ENCODE peak calls at places on chromosomes 1 and 21, in five cellular contexts. O, N, I, U and W are unnamed samples.

GRCh38 chr1:18309552-18310155 is 171.1 kb upstream of the KLHDC7A start:
- DNase-seq in O (no peak), N (no peak), I (no peak), U (no peak), W (no peak)

GRCh38 chr1:234938924-234939323 is 189.7 kb downstream of the TOMM20 start:
- DNase-seq in O (no peak), N (no peak), I (no peak), U (no peak), W (no peak)

GRCh38 chr21:24955275-24955961 is 651.9 kb downstream of the MRPL39 start:
- DNase-seq in O (no peak), N (no peak), I (no peak), U (no peak), W (no peak)

GRCh38 chr21:34702341-34702807 is 33.6 kb downstream of the CLIC6 start:
- DNase-seq in O (peak; percentile 75), N (peak; percentile 18), I (peak; percentile 11), U (no peak), W (no peak)

GRCh38 chr1:200039849-200040479 is 12.5 kb downstream of the NR5A2 start:
- DNase-seq in O (no peak), N (no peak), I (no peak), U (no peak), W (no peak)

GRCh38 chr21:43719748-43720538 is 1.0 kb downstream of the PDXK start:
- DNase-seq in O (no peak), N (peak; percentile 41), I (peak; percentile 48), U (no peak), W (no peak)

GRCh38 chr1:205335692-205336091 is 14.1 kb upstream of the NUAK2 start:
- DNase-seq in O (peak; percentile 77), N (peak; percentile 91), I (peak; percentile 91), U (peak; percentile 92), W (peak; percentile 82)

GRCh38 chr1:111082421-111083192 is 57.3 kb downstream of the DRAM2 start:
- DNase-seq in O (peak; percentile 89), N (no peak), I (no peak), U (no peak), W (no peak)

GRCh38 chr1:7885513-7886298 is 32.8 kb upstream of the UTS2 start:
- DNase-seq in O (no peak), N (peak; percentile 93), I (peak; percentile 18), U (peak; percentile 94), W (peak; percentile 13)

GRCh38 chr1:53535846-53536245 is 76.6 kb downstream of the DMRTB1 start:
- DNase-seq in O (peak; percentile 13), N (no peak), I (no peak), U (no peak), W (no peak)

GRCh38 chr1:111880866-111881837 is 108.3 kb downstream of the KCND3 start:
- DNase-seq in O (no peak), N (no peak), I (peak; percentile 5), U (no peak), W (peak; percentile 89)

GRCh38 chr21:41441546-41441945 is 15.5 kb downstream of the MX1 start:
- DNase-seq in O (no peak), N (no peak), I (no peak), U (no peak), W (no peak)

GRCh38 chr1:201422436-201423030 is 1.0 kb upstream of the TNNI1 start:
- DNase-seq in O (no peak), N (no peak), I (no peak), U (no peak), W (peak; percentile 97)

GRCh38 chr1:210626341-210626740 is 297.6 kb downstream of the HHAT start:
- DNase-seq in O (no peak), N (no peak), I (no peak), U (no peak), W (no peak)
- H3K4me3 ChIP-seq in O (no peak overlapping the region), N (no peak overlapping the region), I (no peak overlapping the region), U (no peak overlapping the region), W (no peak overlapping the region)

GRCh38 chr1:244053831-244054230 is 2.7 kb downstream of the ZBTB18 start:
- DNase-seq in O (no peak), N (no peak), I (no peak), U (no peak), W (peak; percentile 79)
- H3K4me3 ChIP-seq in O (no peak overlapping the region), N (no peak overlapping the region), I (no peak overlapping the region), U (no peak overlapping the region), W (peak overlapping the region; percentile 70)

GRCh38 chr1:167819849-167820683 is 93.9 kb downstream of the ADCY10 start:
- DNase-seq in O (peak; percentile 99), N (peak; percentile 84), I (peak; percentile 88), U (peak; percentile 91), W (peak; percentile 80)
- H3K4me3 ChIP-seq in O (no peak overlapping the region), N (no peak overlapping the region), I (peak overlapping the region; percentile 10), U (peak overlapping the region; percentile 38), W (peak overlapping the region; percentile 42)

GRCh38 chr1:203461717-203462116 is 13.9 kb upstream of the PRELP start:
- DNase-seq in O (no peak), N (no peak), I (no peak), U (no peak), W (no peak)
- H3K4me3 ChIP-seq in O (no peak overlapping the region), N (no peak overlapping the region), I (no peak overlapping the region), U (no peak overlapping the region), W (no peak overlapping the region)

DNA sequence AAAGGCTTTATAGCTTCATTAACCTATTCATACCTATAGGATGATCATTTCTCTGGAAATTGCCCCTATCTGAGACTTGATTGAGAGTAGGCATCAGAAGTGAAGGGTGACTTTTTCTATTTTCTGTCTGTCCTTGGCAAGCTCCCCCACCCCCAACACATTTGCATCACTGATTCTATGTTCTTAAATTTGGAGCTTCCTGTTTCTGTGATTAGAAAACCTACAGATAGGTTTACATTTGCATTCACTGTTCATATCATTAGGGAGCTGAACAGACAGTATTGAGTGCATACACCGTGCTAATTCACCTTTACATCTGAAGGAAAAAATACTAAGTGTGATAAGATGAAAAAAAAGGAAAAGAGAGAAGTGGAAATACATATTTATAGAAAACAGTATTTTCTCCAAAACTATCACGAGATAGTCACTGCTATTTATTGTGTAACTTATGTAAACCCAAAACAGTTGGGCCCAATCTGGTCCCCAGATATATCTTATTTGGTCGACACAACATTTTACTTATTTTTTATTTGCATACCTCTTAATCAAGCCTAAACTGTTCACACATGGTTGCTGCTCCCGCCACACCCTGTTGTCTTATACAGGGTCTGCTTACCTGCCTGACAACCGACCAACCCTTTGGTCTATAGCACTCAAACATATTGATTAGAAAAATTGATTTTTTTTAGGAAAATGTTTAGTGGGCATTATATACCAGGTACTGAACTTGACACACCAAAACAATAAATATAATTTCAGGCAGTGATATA is 218.8 kb downstream of the NTNG1 start:
- DNase-seq in O (no peak), N (no peak), I (no peak), U (no peak), W (no peak)
- H3K4me3 ChIP-seq in O (no peak overlapping the region), N (no peak overlapping the region), I (no peak overlapping the region), U (no peak overlapping the region), W (no peak overlapping the region)

GRCh38 chr1:209768354-209768774 is 12.5 kb downstream of the TRAF3IP3 start:
- DNase-seq in O (no peak), N (no peak), I (peak; percentile 9), U (no peak), W (no peak)
- H3K4me3 ChIP-seq in O (no peak overlapping the region), N (no peak overlapping the region), I (no peak overlapping the region), U (no peak overlapping the region), W (no peak overlapping the region)

DNA sequence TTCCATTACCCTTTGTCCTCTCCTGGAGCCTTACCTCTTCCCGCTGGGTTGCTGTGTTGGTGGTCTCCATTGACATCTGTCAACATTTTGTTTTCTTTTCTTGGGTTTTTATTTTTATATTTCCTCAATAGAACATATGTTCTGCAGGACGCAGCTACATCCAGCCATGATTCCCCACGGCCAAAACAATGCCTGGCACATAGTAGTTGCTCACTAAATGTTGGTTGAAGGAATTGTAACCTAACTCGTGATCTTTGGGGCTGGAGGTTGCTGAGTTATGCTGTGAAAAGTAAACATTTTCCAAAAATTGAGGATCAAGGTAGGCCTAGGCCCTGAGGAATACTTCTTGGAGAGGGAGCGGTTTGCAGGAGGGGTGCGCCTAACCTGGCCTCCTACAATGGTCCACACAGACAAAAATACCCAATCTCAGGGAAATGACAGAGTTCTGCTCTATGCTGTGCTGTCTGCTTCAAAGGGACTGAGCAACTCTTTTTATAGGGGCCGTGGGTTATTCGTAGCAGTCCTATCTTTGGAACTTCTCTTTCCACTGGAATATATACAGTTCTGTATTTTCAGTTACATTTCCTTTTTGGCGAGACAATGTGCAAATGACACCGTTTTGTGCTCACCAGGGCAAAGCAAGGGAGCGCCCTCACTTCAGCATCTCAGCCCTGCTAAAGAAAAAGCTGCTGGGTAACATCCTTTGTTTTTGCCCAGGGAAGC is 1.4 kb downstream of the PDPN start:
- DNase-seq in O (no peak), N (no peak), I (no peak), U (no peak), W (no peak)
- H3K4me3 ChIP-seq in O (no peak overlapping the region), N (no peak overlapping the region), I (no peak overlapping the region), U (no peak overlapping the region), W (no peak overlapping the region)

GRCh38 chr21:32572574-32573420 is 12.5 kb downstream of the TCP10L start:
- DNase-seq in O (no peak), N (peak; percentile 61), I (no peak), U (no peak), W (peak; percentile 30)

GRCh38 chr21:32565856-32566465 is 19.4 kb downstream of the TCP10L start:
- DNase-seq in O (peak; percentile 47), N (no peak), I (no peak), U (no peak), W (no peak)

GRCh38 chr21:32566990-32567389 is 18.3 kb downstream of the TCP10L start:
- DNase-seq in O (no peak), N (no peak), I (no peak), U (no peak), W (no peak)

GRCh38 chr21:32570456-32570855 is 14.9 kb downstream of the TCP10L start:
- DNase-seq in O (no peak), N (no peak), I (no peak), U (no peak), W (no peak)

GRCh38 chr21:32569261-32570230 is 15.8 kb downstream of the TCP10L start:
- DNase-seq in O (peak; percentile 87), N (peak; percentile 86), I (peak; percentile 84), U (peak; percentile 77), W (peak; percentile 85)
- H3K4me3 ChIP-seq in O (peak overlapping the region; percentile 62), N (peak overlapping the region; percentile 27), I (peak overlapping the region; percentile 32), U (peak overlapping the region; percentile 56), W (peak overlapping the region; percentile 58)

GRCh38 chr1:222928212-222928611 is 113.4 kb downstream of the DISP1 start:
- DNase-seq in O (peak; percentile 60), N (peak; percentile 83), I (peak; percentile 77), U (no peak), W (peak; percentile 93)
- H3K4me3 ChIP-seq in O (peak overlapping the region; percentile 13), N (no peak overlapping the region), I (peak overlapping the region; percentile 9), U (no peak overlapping the region), W (peak overlapping the region; percentile 60)